ENCODE peak calls at places on chromosomes 4 and X, in seven cellular contexts. C, J, O, E, H, Q and V are unnamed samples.

GRCh38 chr4:94726524-94727123 is 31.1 kb upstream of the BMPR1B start:
- DNase-seq in C (no peak), J (no peak), O (no peak), E (no peak), H (no peak), Q (no peak), V (no peak)

GRCh38 chrX:10507876-10508275 is 112.5 kb downstream of the MID1 start:
- DNase-seq in C (no peak), J (no peak), O (no peak), E (no peak), H (no peak), Q (no peak), V (no peak)

GRCh38 chrX:124462931-124463330 is 116.6 kb downstream of the SH2D1A start:
- DNase-seq in C (no peak), J (no peak), O (no peak), E (no peak), H (no peak), Q (no peak), V (peak; percentile 44)

GRCh38 chr4:172169871-172170270 is 356.7 kb downstream of the GALNTL6 start:
- DNase-seq in C (no peak), J (no peak), O (no peak), E (no peak), H (no peak), Q (no peak), V (no peak)

GRCh38 chr4:10117424-10118354 is 1.1 kb upstream of the WDR1 start:
- DNase-seq in C (no peak), J (no peak), O (no peak), E (peak; percentile 20), H (no peak), Q (no peak), V (no peak)

GRCh38 chrX:70508296-70508911 is 63.8 kb downstream of the DLG3 start:
- DNase-seq in C (no peak), J (no peak), O (no peak), E (no peak), H (no peak), Q (no peak), V (peak; percentile 44)

GRCh38 chr4:144356941-144357381 is 216.4 kb upstream of the GYPA start:
- DNase-seq in C (no peak), J (no peak), O (no peak), E (no peak), H (no peak), Q (no peak), V (no peak)

GRCh38 chr4:14967982-14968381 is 34.3 kb upstream of the CPEB2 start:
- DNase-seq in C (no peak), J (no peak), O (no peak), E (no peak), H (no peak), Q (no peak), V (no peak)

GRCh38 chr4:17490575-17491059 is 21.3 kb downstream of the QDPR start:
- DNase-seq in C (no peak), J (no peak), O (no peak), E (no peak), H (no peak), Q (no peak), V (peak; percentile 88)

GRCh38 chrX:65601126-65601525 is 66.3 kb upstream of the MSN start:
- DNase-seq in C (no peak), J (no peak), O (no peak), E (no peak), H (no peak), Q (no peak), V (no peak)

GRCh38 chrX:34655496-34656258 is 1.4 kb downstream of the TMEM47 start:
- DNase-seq in C (no peak), J (no peak), O (no peak), E (no peak), H (no peak), Q (no peak), V (no peak)

GRCh38 chrX:101176439-101176838 is 43.1 kb upstream of the DRP2 start:
- DNase-seq in C (no peak), J (no peak), O (no peak), E (no peak), H (no peak), Q (no peak), V (no peak)

GRCh38 chr4:186651624-186652023 is 72.0 kb downstream of the FAT1 start:
- DNase-seq in C (no peak), J (peak; percentile 33), O (no peak), E (no peak), H (no peak), Q (no peak), V (no peak)

GRCh38 chrX:2627272-2627867 is 63.7 kb upstream of the CD99 start:
- DNase-seq in C (no peak), J (peak; percentile 34), O (peak; percentile 72), E (no peak), H (peak; percentile 44), Q (peak; percentile 15), V (peak; percentile 71)

GRCh38 chr4:158295053-158295452 is 84.8 kb downstream of the TMEM144 start:
- DNase-seq in C (no peak), J (no peak), O (no peak), E (no peak), H (no peak), Q (no peak), V (peak; percentile 64)

GRCh38 chrX:39499996-39500395 is 597.8 kb downstream of the BCOR start:
- DNase-seq in C (no peak), J (no peak), O (no peak), E (no peak), H (no peak), Q (no peak), V (no peak)

GRCh38 chrX:48617542-48618340 is 20.4 kb downstream of the WDR13 start:
- DNase-seq in C (no peak), J (no peak), O (no peak), E (no peak), H (no peak), Q (peak; percentile 50), V (no peak)

GRCh38 chr4:168569066-168569908 is 72.4 kb downstream of the PALLD start:
- DNase-seq in C (no peak), J (peak; percentile 55), O (no peak), E (no peak), H (peak; percentile 95), Q (peak; percentile 34), V (peak; percentile 1)

GRCh38 chr4:113094802-113095201 is 45.3 kb downstream of the ANK2 start:
- DNase-seq in C (no peak), J (peak; percentile 20), O (no peak), E (no peak), H (peak; percentile 19), Q (peak; percentile 4), V (no peak)

GRCh38 chr4:8747896-8748575 is 123.6 kb downstream of the HMX1 start:
- DNase-seq in C (no peak), J (no peak), O (no peak), E (no peak), H (no peak), Q (no peak), V (no peak)

GRCh38 chr4:97987019-97987648 is 156.1 kb downstream of the STPG2 start:
- DNase-seq in C (no peak), J (peak; percentile 23), O (no peak), E (no peak), H (peak; percentile 44), Q (no peak), V (peak; percentile 4)

GRCh38 chrX:2962346-2962745 is 33.2 kb upstream of the ARSD start:
- DNase-seq in C (no peak), J (no peak), O (peak; percentile 11), E (no peak), H (no peak), Q (no peak), V (peak; percentile 3)

GRCh38 chr4:46993075-46994006 is at the start of gene GABRA4:
- DNase-seq in C (no peak), J (no peak), O (peak; percentile 53), E (no peak), H (no peak), Q (no peak), V (no peak)

DNA sequence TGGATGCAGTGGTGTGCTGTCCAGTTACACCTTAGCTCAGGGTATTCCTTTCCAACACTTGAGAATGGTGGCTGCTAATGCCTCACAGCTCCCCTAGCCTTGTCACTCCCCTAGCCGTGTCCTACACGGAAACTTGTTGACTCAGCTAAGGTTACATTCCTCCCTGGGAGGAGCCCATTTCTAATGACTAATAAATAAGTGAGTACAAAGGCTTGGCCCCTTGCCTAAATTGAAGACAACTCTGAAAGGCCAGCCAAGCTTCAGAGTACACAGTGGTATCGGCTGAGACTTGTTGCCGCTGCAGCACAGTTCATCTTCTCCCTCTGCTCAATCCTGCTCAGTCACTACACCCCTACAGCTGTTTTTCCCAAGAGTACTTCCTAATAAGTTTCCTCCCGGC is 21.2 kb upstream of the SLC25A31 start:
- DNase-seq in C (no peak), J (no peak), O (no peak), E (no peak), H (peak; percentile 91), Q (no peak), V (peak; percentile 65)
- TF ChIP-seq SP1 in C (no peak), J (no peak), O (no peak), E (no peak), H (peak; percentile 83), Q (no peak), V (no peak)

GRCh38 chrX:15564981-15565579 is 35.7 kb downstream of the ACE2 start:
- DNase-seq in C (peak; percentile 3), J (peak; percentile 60), O (peak; percentile 36), E (peak; percentile 9), H (peak; percentile 53), Q (peak; percentile 42), V (peak; percentile 20)
- TF ChIP-seq SP1 in C (no peak), J (no peak), O (no peak), E (no peak), H (no peak), Q (no peak), V (no peak)

DNA sequence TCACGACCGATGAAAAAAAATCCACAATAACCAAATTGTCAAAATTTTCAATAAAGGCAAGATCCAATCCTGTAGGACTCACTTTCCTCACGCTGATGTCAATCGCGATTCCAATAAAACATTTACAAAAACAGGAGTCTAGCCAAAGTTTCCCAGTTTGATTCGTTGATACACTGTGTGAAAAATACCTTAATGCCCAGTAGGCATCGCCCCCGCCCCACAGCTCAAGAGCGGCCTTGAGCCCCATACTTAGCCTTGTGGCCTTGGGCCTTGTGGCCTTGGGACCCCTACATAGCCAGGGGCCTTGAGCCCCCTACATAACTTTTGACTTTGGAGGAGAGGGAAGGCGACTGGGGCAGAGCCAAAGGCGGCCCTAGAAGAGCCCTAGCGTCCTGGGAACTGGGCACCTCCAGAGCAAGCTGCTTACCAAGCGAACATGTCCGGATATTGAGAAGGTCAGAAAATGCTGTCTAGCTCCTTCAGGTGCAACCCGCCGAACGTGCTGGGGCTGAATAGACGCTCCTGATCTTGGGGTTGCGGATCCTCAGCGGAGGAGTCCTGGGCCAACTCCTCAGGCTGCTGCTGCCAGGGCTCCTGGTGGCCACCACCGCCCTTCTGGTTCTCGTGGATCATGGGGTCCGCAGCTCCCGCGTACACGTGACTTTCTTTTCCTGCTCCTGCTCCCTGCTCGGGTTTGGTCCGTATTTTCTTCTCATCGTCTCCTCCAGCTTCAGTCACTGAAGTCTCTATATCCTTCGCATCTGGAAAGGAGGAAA is 62.9 kb downstream of the RHOXF2B start:
- DNase-seq in C (no peak), J (no peak), O (no peak), E (no peak), H (no peak), Q (no peak), V (no peak)
- TF ChIP-seq SP1 in C (no peak), J (no peak), O (no peak), E (no peak), H (no peak), Q (no peak), V (no peak)

GRCh38 chr4:39304651-39305050 is 61.5 kb downstream of the RFC1 start:
- DNase-seq in C (no peak), J (no peak), O (no peak), E (no peak), H (no peak), Q (peak; percentile 20), V (no peak)
- TF ChIP-seq SP1 in C (no peak), J (no peak), O (no peak), E (no peak), H (no peak), Q (no peak), V (no peak)